ENCODE peak calls at places on chromosomes 12 and 14, in seven cellular contexts. B is K562, U is SK-N-SH, Q is GM12878, F is HepG2, P is GM12892, R is H1. X is an unnamed sample.

GRCh38 chr12:119154435-119154818 is 24.3 kb upstream of the HSPB8 start:
- DNase-seq in B (peak), U (peak), Q (no peak), F (no peak), P (no peak), R (peak), X (no peak)

GRCh38 chr12:85803231-85803630 is 33.0 kb downstream of the RASSF9 start:
- DNase-seq in B (no peak), U (no peak), Q (no peak), F (no peak), P (no peak), R (no peak), X (no peak)

GRCh38 chr12:108236366-108236765 is 102.7 kb downstream of the CMKLR1 start:
- DNase-seq in B (no peak), U (no peak), Q (no peak), F (no peak), P (no peak), R (no peak), X (no peak)

GRCh38 chr14:78902010-78902623 is 731.9 kb downstream of the NRXN3 start:
- DNase-seq in B (peak), U (peak), Q (no peak), F (peak), P (no peak), R (peak), X (no peak)

GRCh38 chr14:103008768-103009342 is 48.5 kb downstream of the CDC42BPB start:
- DNase-seq in B (no peak), U (no peak), Q (no peak), F (no peak), P (no peak), R (no peak), X (no peak)

GRCh38 chr14:105439179-105439578 is 19.6 kb downstream of the MTA1 start:
- DNase-seq in B (no peak), U (no peak), Q (no peak), F (no peak), P (no peak), R (no peak), X (no peak)

GRCh38 chr12:85182699-85183098 is 97.3 kb upstream of the ALX1 start:
- DNase-seq in B (no peak), U (no peak), Q (no peak), F (no peak), P (no peak), R (no peak), X (no peak)

GRCh38 chr12:124568431-124569374 is 1.3 kb upstream of the NCOR2 start:
- DNase-seq in B (peak), U (peak), Q (peak), F (no peak), P (peak), R (peak), X (peak)

GRCh38 chr12:78887008-78887407 is 22.4 kb downstream of the SYT1 start:
- DNase-seq in B (no peak), U (no peak), Q (no peak), F (peak), P (no peak), R (no peak), X (no peak)

DNA sequence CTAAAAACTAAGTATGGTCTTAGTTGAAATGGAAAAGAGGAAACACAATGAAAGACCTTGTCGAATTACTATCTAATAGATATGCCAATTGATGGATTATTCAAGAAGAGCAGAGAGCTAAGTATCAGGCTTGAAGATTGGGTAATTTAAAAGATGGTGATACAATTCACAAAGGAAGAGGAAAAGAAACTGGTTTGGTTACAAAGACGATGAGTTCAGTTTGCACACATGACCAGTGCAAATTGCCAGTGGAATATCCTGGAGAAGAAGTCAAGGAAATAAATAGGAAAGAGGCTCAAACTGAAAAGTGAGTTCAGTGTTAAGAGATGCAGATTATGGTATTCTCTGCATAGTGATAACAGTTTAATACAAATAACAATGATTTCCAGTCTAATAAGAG is 2.5 kb upstream of the RAP1B start:
- DNase-seq in B (no peak), U (no peak), Q (no peak), F (no peak), P (no peak), R (no peak), X (no peak)
- TF ChIP-seq TAF1 in B (no peak), U (no peak), Q (no peak), F (no peak), P (no peak), R (no peak), X (no peak)

GRCh38 chr14:21965042-21965441 is 291.4 kb upstream of the OR4E1 start:
- DNase-seq in B (no peak), U (no peak), Q (no peak), F (no peak), P (no peak), R (no peak), X (no peak)
- TF ChIP-seq TAF1 in B (no peak), U (no peak), Q (no peak), F (no peak), P (no peak), R (no peak), X (no peak)

GRCh38 chr12:4169959-4170358 is 103.6 kb upstream of the CCND2 start:
- DNase-seq in B (no peak), U (no peak), Q (no peak), F (no peak), P (no peak), R (peak), X (no peak)

GRCh38 chr12:4176168-4176567 is 97.4 kb upstream of the CCND2 start:
- DNase-seq in B (no peak), U (no peak), Q (no peak), F (no peak), P (no peak), R (no peak), X (no peak)

GRCh38 chr12:4174417-4174816 is 99.1 kb upstream of the CCND2 start:
- DNase-seq in B (no peak), U (no peak), Q (no peak), F (no peak), P (no peak), R (peak), X (no peak)

GRCh38 chr12:4171742-4172141 is 101.8 kb upstream of the CCND2 start:
- DNase-seq in B (no peak), U (no peak), Q (no peak), F (no peak), P (no peak), R (no peak), X (no peak)

DNA sequence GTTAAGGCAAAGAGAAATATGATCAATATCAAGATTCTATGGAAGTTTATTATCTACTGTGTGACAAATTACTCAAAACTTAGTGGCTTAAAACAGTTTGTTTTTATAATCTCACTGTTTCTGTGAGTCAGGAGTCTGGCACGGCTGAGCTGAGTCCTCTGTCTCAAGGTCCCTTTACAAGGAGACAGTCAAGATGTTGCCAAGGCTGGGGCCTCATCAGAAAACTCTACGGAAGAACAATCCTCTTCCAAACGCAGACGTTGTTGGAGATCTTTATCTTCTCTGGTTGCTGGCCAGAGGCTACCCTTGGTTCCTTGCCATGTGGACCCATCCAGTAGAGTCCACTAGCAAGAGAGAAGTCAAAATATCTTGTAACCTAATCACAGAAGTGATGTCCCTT is 100.6 kb upstream of the CCND2 start:
- DNase-seq in B (no peak), U (no peak), Q (no peak), F (no peak), P (no peak), R (peak), X (no peak)
- TF ChIP-seq TAF1 in B (no peak), U (no peak), Q (no peak), F (no peak), P (no peak), R (no peak), X (no peak)

GRCh38 chr12:95004610-95005009 is 1.1 kb upstream of the NDUFA12 start:
- DNase-seq in B (no peak), U (no peak), Q (no peak), F (no peak), P (no peak), R (no peak), X (no peak)
- TF ChIP-seq TAF1 in B (no peak), U (no peak), Q (no peak), F (no peak), P (no peak), R (no peak), X (no peak)